ENCODE peak calls at places on chromosomes 3 and 15, in eight cellular contexts. One of them, this sample, is unnamed.

GRCh38 chr3:112786002-112786590 is 60.6 kb downstream of the CD200R1L start:
- DNase-seq in activated CD4-positive, alpha-beta T cell treated with anti-CD3 and anti-CD28 coated beads, Interleukin-2, amount 50 U/mL, for 1 hour: no peak
- DNase-seq in ELR: no peak
- DNase-seq in NCI-H187: no peak
- DNase-seq in iris pigment epithelial cell: peak
- DNase-seq in stimulated activated CD4-positive, alpha-beta T cell treated with anti-CD3 and anti-CD28 coated beads, Interleukin-2, amount 100 ng/mL, for 48 hours: no peak
- DNase-seq in sciatic nerve: no peak
- DNase-seq in HEK293T: no peak
- DNase-seq in this sample: no peak

GRCh38 chr15:80171787-80172186 is 19.0 kb downstream of the FAH start:
- DNase-seq in activated CD4-positive, alpha-beta T cell treated with anti-CD3 and anti-CD28 coated beads, Interleukin-2, amount 50 U/mL, for 1 hour: no peak
- DNase-seq in ELR: no peak
- DNase-seq in NCI-H187: no peak
- DNase-seq in iris pigment epithelial cell: no peak
- DNase-seq in stimulated activated CD4-positive, alpha-beta T cell treated with anti-CD3 and anti-CD28 coated beads, Interleukin-2, amount 100 ng/mL, for 48 hours: no peak
- DNase-seq in sciatic nerve: no peak
- DNase-seq in HEK293T: no peak
- DNase-seq in this sample: no peak

GRCh38 chr3:31522152-31522551 is 10.6 kb upstream of the STT3B start:
- DNase-seq in activated CD4-positive, alpha-beta T cell treated with anti-CD3 and anti-CD28 coated beads, Interleukin-2, amount 50 U/mL, for 1 hour: peak
- DNase-seq in ELR: peak
- DNase-seq in NCI-H187: no peak
- DNase-seq in iris pigment epithelial cell: no peak
- DNase-seq in stimulated activated CD4-positive, alpha-beta T cell treated with anti-CD3 and anti-CD28 coated beads, Interleukin-2, amount 100 ng/mL, for 48 hours: no peak
- DNase-seq in sciatic nerve: no peak
- DNase-seq in HEK293T: no peak
- DNase-seq in this sample: no peak

GRCh38 chr3:127389415-127389814 is 101.6 kb upstream of the PRR20G start:
- DNase-seq in activated CD4-positive, alpha-beta T cell treated with anti-CD3 and anti-CD28 coated beads, Interleukin-2, amount 50 U/mL, for 1 hour: no peak
- DNase-seq in ELR: peak
- DNase-seq in NCI-H187: no peak
- DNase-seq in iris pigment epithelial cell: no peak
- DNase-seq in stimulated activated CD4-positive, alpha-beta T cell treated with anti-CD3 and anti-CD28 coated beads, Interleukin-2, amount 100 ng/mL, for 48 hours: no peak
- DNase-seq in sciatic nerve: no peak
- DNase-seq in HEK293T: no peak
- DNase-seq in this sample: no peak

GRCh38 chr3:53938645-53939044 is 47.0 kb upstream of the SELENOK start:
- DNase-seq in activated CD4-positive, alpha-beta T cell treated with anti-CD3 and anti-CD28 coated beads, Interleukin-2, amount 50 U/mL, for 1 hour: peak
- DNase-seq in ELR: peak
- DNase-seq in NCI-H187: no peak
- DNase-seq in iris pigment epithelial cell: peak
- DNase-seq in stimulated activated CD4-positive, alpha-beta T cell treated with anti-CD3 and anti-CD28 coated beads, Interleukin-2, amount 100 ng/mL, for 48 hours: peak
- DNase-seq in sciatic nerve: no peak
- DNase-seq in HEK293T: peak
- DNase-seq in this sample: peak

GRCh38 chr15:43007551-43007950 is 87.0 kb upstream of the TTBK2 start:
- DNase-seq in activated CD4-positive, alpha-beta T cell treated with anti-CD3 and anti-CD28 coated beads, Interleukin-2, amount 50 U/mL, for 1 hour: no peak
- DNase-seq in ELR: no peak
- DNase-seq in NCI-H187: no peak
- DNase-seq in iris pigment epithelial cell: no peak
- DNase-seq in stimulated activated CD4-positive, alpha-beta T cell treated with anti-CD3 and anti-CD28 coated beads, Interleukin-2, amount 100 ng/mL, for 48 hours: no peak
- DNase-seq in sciatic nerve: no peak
- DNase-seq in HEK293T: no peak
- DNase-seq in this sample: no peak

GRCh38 chr3:98786364-98786930 is 23.3 kb downstream of the ST3GAL6 start:
- DNase-seq in activated CD4-positive, alpha-beta T cell treated with anti-CD3 and anti-CD28 coated beads, Interleukin-2, amount 50 U/mL, for 1 hour: no peak
- DNase-seq in ELR: no peak
- DNase-seq in NCI-H187: no peak
- DNase-seq in iris pigment epithelial cell: peak
- DNase-seq in stimulated activated CD4-positive, alpha-beta T cell treated with anti-CD3 and anti-CD28 coated beads, Interleukin-2, amount 100 ng/mL, for 48 hours: no peak
- DNase-seq in sciatic nerve: no peak
- DNase-seq in HEK293T: no peak
- DNase-seq in this sample: no peak

GRCh38 chr15:58506787-58507671 is 75.2 kb downstream of the LIPC start:
- DNase-seq in activated CD4-positive, alpha-beta T cell treated with anti-CD3 and anti-CD28 coated beads, Interleukin-2, amount 50 U/mL, for 1 hour: no peak
- DNase-seq in ELR: no peak
- DNase-seq in NCI-H187: no peak
- DNase-seq in iris pigment epithelial cell: no peak
- DNase-seq in stimulated activated CD4-positive, alpha-beta T cell treated with anti-CD3 and anti-CD28 coated beads, Interleukin-2, amount 100 ng/mL, for 48 hours: no peak
- DNase-seq in sciatic nerve: no peak
- DNase-seq in HEK293T: no peak
- DNase-seq in this sample: no peak

This sample was measured in HAP-1.